ENCODE peak calls at places on chromosome 20, in ten cellular contexts. N is body of pancreas; F is bronchial epithelial cell; S is lung; O is uterus; Y is right atrium auricular region; A is A549; X is GM23338; G is CD8-positive, alpha-beta T cell; P is fibroblast of mammary gland. H is an unnamed sample.

GRCh38 chr20:62702886-62703852 is 5.5 kb upstream of the NTSR1 start:
- DNase-seq in P (peak), F (peak), N (no peak), Y (no peak), G (peak), A (peak), X (no peak), S (no peak), O (no peak), H (no peak)

GRCh38 chr20:57476073-57476526 is 48.8 kb downstream of the CTCFL start:
- DNase-seq in G (no peak), Y (no peak), P (no peak), O (no peak), A (no peak), N (no peak), S (no peak), X (no peak), F (no peak), H (no peak)

GRCh38 chr20:3068075-3068474 is 3.3 kb upstream of the OXT start:
- DNase-seq in A (no peak), X (no peak), P (no peak), N (no peak), O (no peak), S (no peak), G (no peak), Y (no peak), F (no peak), H (no peak)

GRCh38 chr20:43322851-43323250 is 133.1 kb upstream of the PTPRT start:
- DNase-seq in F (no peak), S (no peak), O (no peak), N (no peak), A (no peak), X (no peak), Y (no peak), G (no peak), P (peak), H (no peak)

GRCh38 chr20:17856024-17856564 is 112.5 kb downstream of the SNX5 start:
- DNase-seq in N (no peak), X (no peak), A (no peak), G (no peak), Y (no peak), S (no peak), O (no peak), F (no peak), P (no peak), H (no peak)

GRCh38 chr20:43459022-43459942 is 1.6 kb downstream of the SRSF6 start:
- DNase-seq in S (no peak), G (no peak), F (peak), Y (no peak), O (peak), X (no peak), P (peak), A (no peak), N (no peak), H (no peak)

GRCh38 chr20:37505263-37506165 is 15.5 kb upstream of the NNAT start:
- DNase-seq in F (no peak), S (no peak), A (no peak), X (no peak), N (no peak), O (no peak), G (no peak), P (no peak), Y (no peak), H (no peak)

GRCh38 chr20:14055127-14055742 is 59.9 kb downstream of the MACROD2 start:
- DNase-seq in O (no peak), F (peak), N (no peak), G (no peak), Y (no peak), A (peak), S (no peak), P (peak), X (peak), H (peak)

GRCh38 chr20:25356294-25356933 is 34.2 kb downstream of the ABHD12 start:
- DNase-seq in X (peak), P (no peak), A (no peak), Y (no peak), F (no peak), G (no peak), N (peak), O (no peak), S (no peak), H (no peak)

GRCh38 chr20:9253140-9253539 is 184.3 kb downstream of the PLCB4 start:
- DNase-seq in Y (no peak), F (no peak), N (no peak), S (no peak), G (no peak), O (no peak), X (no peak), P (no peak), A (no peak), H (no peak)

GRCh38 chr20:63582382-63583063 is 8.5 kb upstream of the HELZ2 start:
- DNase-seq in N (no peak), S (no peak), X (no peak), O (no peak), A (no peak), G (no peak), P (no peak), Y (no peak), F (no peak), H (no peak)

GRCh38 chr20:1130058-1130694 is 11.8 kb downstream of the PSMF1 start:
- DNase-seq in P (no peak), O (no peak), S (no peak), A (no peak), N (no peak), Y (no peak), F (no peak), G (no peak), X (no peak), H (no peak)

GRCh38 chr20:6525447-6526303 is 241.8 kb upstream of the BMP2 start:
- DNase-seq in X (peak), F (no peak), G (no peak), O (no peak), P (peak), A (no peak), S (no peak), N (no peak), Y (no peak), H (no peak)

GRCh38 chr20:54061106-54061881 is 9.1 kb downstream of the BCAS1 start:
- DNase-seq in F (peak), X (no peak), S (no peak), Y (no peak), O (no peak), G (no peak), P (peak), N (no peak), A (no peak), H (no peak)

GRCh38 chr20:60354181-60354580 is 396.0 kb downstream of the CDH26 start:
- DNase-seq in N (no peak), Y (no peak), S (no peak), X (no peak), F (no peak), G (no peak), O (no peak), A (no peak), P (no peak), H (no peak)

GRCh38 chr20:32961956-32962517 is 42.2 kb downstream of the SUN5 start:
- DNase-seq in O (no peak), N (no peak), X (no peak), P (no peak), F (no peak), Y (peak), S (peak), A (no peak), G (no peak), H (no peak)

GRCh38 chr20:58797371-58798050 is 53.2 kb downstream of the GNAS-AS1 start:
- DNase-seq in G (no peak), Y (no peak), A (no peak), N (no peak), F (no peak), S (no peak), X (no peak), O (no peak), P (no peak), H (no peak)

GRCh38 chr20:33915726-33916331 is 77.9 kb upstream of the RALY start:
- DNase-seq in A (peak), N (peak), G (peak), P (no peak), O (no peak), X (peak), Y (no peak), F (peak), S (no peak), H (no peak)

GRCh38 chr20:11045412-11046175 is 371.8 kb upstream of the JAG1 start:
- DNase-seq in O (no peak), Y (no peak), N (no peak), F (no peak), X (no peak), A (no peak), G (no peak), P (no peak), S (no peak), H (no peak)

GRCh38 chr20:16672299-16672698 is 57.5 kb upstream of the SNRPB2 start:
- DNase-seq in G (no peak), P (no peak), A (no peak), S (no peak), O (no peak), X (no peak), Y (no peak), N (no peak), F (no peak), H (no peak)

GRCh38 chr20:3382836-3383235 is 24.6 kb downstream of the DNAAF9 start:
- DNase-seq in N (no peak), S (no peak), P (no peak), A (no peak), X (no peak), F (no peak), O (no peak), Y (no peak), G (no peak), H (no peak)

GRCh38 chr20:53171065-53171464 is 198.9 kb downstream of the TSHZ2 start:
- DNase-seq in S (no peak), X (no peak), N (no peak), P (no peak), Y (no peak), F (no peak), O (no peak), A (no peak), G (no peak), H (no peak)

GRCh38 chr20:59771506-59772372 is 161.7 kb downstream of the SYCP2 start:
- DNase-seq in A (no peak), X (no peak), S (no peak), F (no peak), O (no peak), Y (no peak), N (no peak), G (no peak), P (no peak), H (no peak)

GRCh38 chr20:46349742-46350056 is 41.4 kb upstream of the CDH22 start:
- DNase-seq in X (no peak), A (no peak), S (no peak), P (no peak), Y (no peak), N (no peak), O (no peak), F (no peak), G (no peak), H (no peak)
- H3K4me3 ChIP-seq in X (no peak), A (no peak), S (no peak), P (no peak), Y (no peak), N (no peak), O (no peak), F (no peak), G (no peak), H (no peak)

DNA sequence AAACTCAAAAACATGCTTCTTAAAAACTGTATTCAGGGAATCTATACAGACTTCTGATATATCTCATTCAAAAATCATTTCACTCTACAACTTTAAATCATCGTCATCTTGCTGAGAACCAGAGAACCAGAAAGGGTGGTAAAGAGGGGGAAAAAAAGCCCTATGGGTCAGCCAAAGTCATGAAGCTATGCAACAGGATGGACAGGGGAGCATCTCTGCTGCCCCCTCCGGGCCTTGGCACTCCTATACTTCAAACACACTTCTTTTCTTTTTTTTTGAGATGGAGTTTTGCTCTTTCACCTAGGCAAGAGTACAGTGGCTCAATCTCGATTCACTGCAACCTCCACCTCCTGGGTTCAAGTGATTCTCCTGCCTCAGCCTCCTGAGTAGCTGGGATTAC is 73.5 kb upstream of the NFATC2 start:
- DNase-seq in O (no peak), X (peak), F (no peak), Y (no peak), P (no peak), A (peak), G (no peak), S (no peak), N (no peak), H (no peak)
- TF ChIP-seq CTCF in O (no peak), X (peak), F (no peak), Y (no peak), P (peak), A (peak), G (no peak), S (no peak), N (no peak), H (no peak)

GRCh38 chr20:47673671-47673955 is 111.7 kb downstream of the SULF2 start:
- DNase-seq in N (no peak), O (no peak), F (no peak), Y (no peak), S (no peak), X (no peak), G (no peak), A (no peak), P (no peak), H (no peak)
- H3K4me3 ChIP-seq in N (no peak), O (no peak), F (no peak), Y (no peak), S (no peak), X (no peak), G (no peak), A (no peak), P (no peak), H (no peak)

GRCh38 chr20:36378686-36379085 is 72.5 kb downstream of the DLGAP4 start:
- DNase-seq in O (no peak), S (no peak), P (no peak), X (no peak), N (no peak), A (no peak), G (no peak), Y (no peak), F (no peak), H (no peak)

GRCh38 chr20:36386236-36386635 is 80.1 kb downstream of the DLGAP4 start:
- DNase-seq in A (no peak), O (no peak), S (no peak), P (no peak), G (no peak), X (no peak), F (no peak), N (no peak), Y (no peak), H (no peak)

GRCh38 chr20:36385503-36385902 is 79.4 kb downstream of the DLGAP4 start:
- DNase-seq in N (no peak), Y (no peak), S (no peak), F (no peak), G (no peak), A (no peak), P (no peak), O (no peak), X (no peak), H (no peak)

GRCh38 chr20:36384022-36384619 is 78.0 kb downstream of the DLGAP4 start:
- DNase-seq in S (no peak), F (peak), A (no peak), G (peak), Y (no peak), P (peak), N (no peak), X (peak), O (no peak), H (peak)
- TF ChIP-seq CTCF in S (no peak), F (peak), A (no peak), G (no peak), Y (no peak), P (peak), N (no peak), X (peak), O (no peak), H (no peak)

GRCh38 chr20:38663660-38664059 is 60.6 kb upstream of the SLC32A1 start:
- DNase-seq in Y (no peak), G (no peak), P (no peak), A (no peak), F (no peak), O (no peak), X (no peak), N (no peak), S (no peak), H (no peak)

GRCh38 chr20:38667417-38667956 is 56.8 kb upstream of the SLC32A1 start:
- DNase-seq in Y (no peak), G (no peak), X (no peak), F (no peak), A (no peak), O (no peak), S (no peak), N (no peak), P (no peak), H (no peak)

GRCh38 chr20:38664284-38664683 is 60.0 kb upstream of the SLC32A1 start:
- DNase-seq in X (no peak), O (no peak), N (no peak), Y (no peak), A (no peak), F (no peak), S (no peak), P (no peak), G (no peak), H (no peak)

GRCh38 chr20:38665094-38665493 is 59.2 kb upstream of the SLC32A1 start:
- DNase-seq in Y (no peak), G (no peak), X (no peak), A (no peak), S (no peak), F (no peak), P (no peak), O (no peak), N (no peak), H (no peak)

DNA sequence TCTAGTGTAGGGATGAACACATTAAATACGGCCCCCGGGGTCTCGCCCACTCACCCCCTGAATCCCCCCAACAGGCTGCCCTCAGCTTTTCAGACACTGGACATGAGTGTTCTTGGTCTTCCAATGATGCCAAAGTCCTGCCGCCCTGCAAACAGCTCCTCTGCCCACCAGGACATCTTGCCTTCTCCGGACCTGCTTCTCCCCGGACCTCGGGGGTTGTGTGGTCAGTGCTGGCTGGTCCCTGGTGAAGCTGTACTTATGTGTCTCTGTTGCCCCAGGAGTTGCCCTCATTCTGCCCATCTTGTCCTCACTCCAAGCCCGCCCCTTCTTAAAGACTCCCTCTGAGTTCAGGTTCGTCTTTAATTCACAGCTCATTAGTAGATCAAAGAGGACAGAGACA is 58.4 kb upstream of the SLC32A1 start:
- DNase-seq in P (no peak), G (no peak), X (no peak), F (no peak), N (no peak), S (no peak), A (no peak), O (no peak), Y (no peak), H (no peak)
- H3K4me3 ChIP-seq in P (no peak), G (no peak), X (no peak), F (no peak), N (no peak), S (no peak), A (no peak), O (no peak), Y (no peak), H (no peak)

GRCh38 chr20:44526129-44526528 is 4.3 kb upstream of the SERINC3 start:
- DNase-seq in X (peak), P (peak), G (no peak), S (no peak), Y (no peak), A (no peak), F (peak), O (no peak), N (no peak), H (no peak)

GRCh38 chr20:44522841-44523240 is 971 bp upstream of the SERINC3 start:
- DNase-seq in S (no peak), F (no peak), P (no peak), A (no peak), G (no peak), X (no peak), Y (no peak), N (no peak), O (no peak), H (no peak)

GRCh38 chr20:44523746-44524145 is 1.9 kb upstream of the SERINC3 start:
- DNase-seq in N (no peak), F (no peak), S (no peak), A (no peak), O (no peak), G (no peak), Y (no peak), X (no peak), P (no peak), H (no peak)

GRCh38 chr20:44517454-44517853 is 4.4 kb downstream of the SERINC3 start:
- DNase-seq in P (no peak), S (no peak), N (no peak), O (no peak), Y (no peak), G (no peak), X (no peak), F (no peak), A (no peak), H (peak)

DNA sequence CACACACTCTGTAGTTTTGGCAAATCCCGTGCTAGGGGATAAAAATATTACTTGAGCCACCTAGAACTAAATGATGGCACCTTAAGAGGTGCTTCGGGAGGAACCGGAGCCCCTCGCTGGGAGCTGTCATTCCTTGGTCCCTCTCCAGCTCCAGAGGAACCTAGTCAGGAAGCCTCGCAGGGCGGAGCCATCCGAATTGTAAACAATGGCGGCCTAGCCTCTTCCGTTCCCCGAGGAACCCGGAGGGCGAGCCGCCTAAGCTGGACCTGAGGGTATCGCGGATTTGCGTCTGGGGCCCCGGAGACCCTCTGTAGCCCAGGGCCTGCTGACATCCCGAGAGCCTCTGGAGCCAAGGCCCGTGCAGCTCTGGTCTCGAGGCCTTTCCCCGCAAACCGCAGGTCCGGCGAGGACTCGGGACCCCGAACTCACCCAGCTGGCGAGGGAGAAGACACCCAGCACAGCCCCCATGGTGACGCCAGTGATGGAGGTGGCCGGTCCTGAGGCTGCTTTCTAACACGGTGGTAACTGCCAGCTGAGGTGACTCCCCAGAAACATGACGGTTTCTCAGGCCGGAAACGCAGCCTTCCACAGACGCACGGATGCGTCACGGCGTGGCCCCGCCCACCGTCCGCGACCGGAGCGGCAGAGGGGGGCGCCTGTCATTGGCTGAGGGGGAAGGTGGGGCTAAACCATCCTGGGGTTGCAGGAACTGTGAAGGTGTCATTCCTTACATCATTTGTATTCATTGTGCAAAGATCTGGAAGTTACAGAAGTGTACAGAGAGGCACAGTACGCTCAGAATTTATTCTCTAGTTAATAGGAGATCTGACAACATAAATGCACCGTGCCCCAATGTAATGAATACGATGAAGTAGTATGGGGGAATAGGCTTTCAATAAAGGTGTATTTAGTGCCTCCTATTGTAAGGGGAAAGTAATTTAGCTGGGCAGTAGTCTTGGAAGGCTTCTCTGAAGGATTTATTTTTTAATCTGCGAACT is at the start of gene SERINC3:
- DNase-seq in O (peak), N (peak), F (peak), S (peak), A (peak), G (peak), X (peak), Y (peak), P (peak), H (peak)
- TF ChIP-seq CTCF in O (peak), N (no peak), F (no peak), S (no peak), A (peak), G (no peak), X (no peak), Y (no peak), P (peak), H (peak)

H was measured in LNCaP clone FGC.